ENCODE peak calls at places on chromosomes 1 and 21, in four cellular contexts. Q is HepG2, J is K562, Z is GM12878. E is an unnamed sample. For H3K27me3 and H3K4me1, the result is how much of the 10 kb centered on the place peaks cover.

GRCh38 chr1:3702990-3703728 is 49.1 kb upstream of the CCDC27 start:
- DNase-seq in J (no peak), Z (no peak), Q (no peak), E (no peak)

GRCh38 chr1:180198186-180198585 is 31.9 kb upstream of the LHX4 start:
- DNase-seq in Z (no peak), J (no peak), Q (no peak), E (no peak)

GRCh38 chr1:167454929-167455785 is 63.2 kb downstream of the CD247 start:
- DNase-seq in Q (no peak), J (peak), Z (no peak), E (peak)

GRCh38 chr1:184866991-184867788 is 107.1 kb downstream of the NIBAN1 start:
- DNase-seq in Z (peak), J (no peak), Q (no peak), E (no peak)

GRCh38 chr1:47521034-47521871 is 83.4 kb downstream of the FOXD2 start:
- DNase-seq in Z (no peak), Q (no peak), J (no peak), E (no peak)

GRCh38 chr1:245225267-245225666 is 70.5 kb downstream of the KIF26B start:
- DNase-seq in Q (no peak), J (no peak), Z (no peak), E (no peak)

GRCh38 chr1:18890704-18891103 is 11.7 kb downstream of the ALDH4A1 start:
- DNase-seq in J (no peak), Z (no peak), Q (no peak), E (no peak)

GRCh38 chr1:55955237-55955636 is 624.1 kb downstream of the PLPP3 start:
- DNase-seq in J (no peak), Q (no peak), Z (no peak), E (no peak)

GRCh38 chr1:89523597-89524368 is 846 bp upstream of the LRRC8B start:
- DNase-seq in J (peak), Z (no peak), Q (peak), E (peak)

GRCh38 chr1:62301726-62302390 is 17.4 kb downstream of the KANK4 start:
- DNase-seq in Q (no peak), Z (no peak), J (no peak), E (no peak)

GRCh38 chr1:157653494-157653873 is 47.1 kb downstream of the FCRL3 start:
- DNase-seq in Z (no peak), J (no peak), Q (no peak), E (no peak)

GRCh38 chr1:149995927-149996326 is 14.6 kb downstream of the OTUD7B start:
- DNase-seq in Z (peak), Q (no peak), J (no peak), E (peak)

GRCh38 chr1:165257969-165258459 is 98.5 kb downstream of the LMX1A start:
- DNase-seq in Q (peak), J (peak), Z (peak), E (peak)

GRCh38 chr1:180131510-180131909 is 23.2 kb upstream of the QSOX1 start:
- DNase-seq in J (peak), Q (peak), Z (no peak), E (no peak)

GRCh38 chr1:53715478-53715877 is 23.5 kb downstream of the GLIS1 start:
- DNase-seq in Q (peak), J (peak), Z (no peak), E (peak)

GRCh38 chr1:168520832-168521231 is 23.0 kb downstream of the XCL2 start:
- DNase-seq in J (no peak), Z (no peak), Q (no peak), E (no peak)

GRCh38 chr1:231162300-231162969 is 577 bp downstream of the TRIM67 start:
- DNase-seq in J (peak), Z (no peak), Q (peak), E (peak)

GRCh38 chr1:57067863-57068262 is 102.0 kb upstream of the C8B start:
- DNase-seq in J (no peak), Q (no peak), Z (no peak), E (peak)

GRCh38 chr1:204363335-204364114 is 3.8 kb upstream of the PLEKHA6 start:
- DNase-seq in Q (peak), J (peak), Z (peak), E (peak)

GRCh38 chr1:198934901-198935301 is 296.1 kb downstream of the PTPRC start:
- DNase-seq in Q (no peak), J (no peak), Z (peak), E (no peak)

GRCh38 chr1:152481869-152482664 is 28.5 kb upstream of the LCE5A start:
- DNase-seq in Q (no peak), Z (no peak), J (no peak), E (no peak)

GRCh38 chr1:198970919-198971318 is 332.1 kb downstream of the PTPRC start:
- DNase-seq in J (no peak), Z (no peak), Q (peak), E (no peak)

GRCh38 chr1:114390361-114390760 is 120.6 kb downstream of the TRIM33 start:
- DNase-seq in Q (no peak), Z (no peak), J (no peak), E (no peak)

GRCh38 chr1:86449103-86449502 is 19.6 kb upstream of the CLCA1 start:
- DNase-seq in J (no peak), Q (no peak), Z (no peak), E (no peak)

GRCh38 chr21:45825209-45825602 is 156.4 kb upstream of the COL6A1 start:
- DNase-seq in J (no peak), Q (no peak), Z (no peak), E (no peak)

GRCh38 chr1:145963218-145964019 is 956 bp downstream of the ANKRD34A start:
- DNase-seq in Q (no peak), Z (no peak), J (no peak), E (no peak)

GRCh38 chr1:51433972-51434510 is 85.0 kb downstream of the EPS15 start:
- DNase-seq in J (peak), Q (no peak), Z (no peak), E (no peak)

GRCh38 chr1:144101397-144102050 is 129.7 kb upstream of the FAM72C start:
- DNase-seq in J (no peak), Q (no peak), Z (no peak), E (no peak)

GRCh38 chr1:37919277-37919676 is 27.6 kb downstream of the INPP5B start:
- DNase-seq in Q (peak), Z (no peak), J (peak), E (peak)

GRCh38 chr1:7664893-7665250 is 106.2 kb upstream of the VAMP3 start:
- DNase-seq in Q (no peak), Z (no peak), J (no peak), E (no peak)

DNA sequence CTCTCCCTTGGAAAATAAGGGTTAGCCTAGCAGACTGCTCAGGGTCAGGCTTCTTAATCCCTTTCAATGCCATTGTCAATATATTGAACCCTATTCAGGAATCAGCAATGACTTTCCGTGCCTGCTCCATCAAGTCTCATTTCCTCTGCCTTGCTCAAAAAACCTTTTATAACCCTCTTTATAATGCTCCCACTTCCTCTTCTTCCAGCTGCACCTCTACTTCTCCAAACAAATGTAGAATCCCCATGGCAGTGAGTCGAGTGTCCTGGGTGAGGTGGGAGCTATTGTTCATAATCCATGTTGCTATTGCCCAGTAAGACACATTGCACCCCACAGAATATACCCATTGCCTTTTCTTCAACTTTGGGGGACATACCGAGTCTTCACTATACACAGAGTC is 58.6 kb downstream of the OLIG1 start:
- DNase-seq in Q (no peak), J (no peak), Z (no peak), E (no peak)
- H3K27me3 ChIP-seq in Q (under half), J (under half), Z (under half), E (under half)

GRCh38 chr1:25661043-25661807 is 44.6 kb downstream of the MAN1C1 start:
- DNase-seq in Q (no peak), Z (no peak), J (no peak), E (no peak)
- TF ChIP-seq JUNB in Q (no peak), Z (no peak), J (no peak), E (no peak)

DNA sequence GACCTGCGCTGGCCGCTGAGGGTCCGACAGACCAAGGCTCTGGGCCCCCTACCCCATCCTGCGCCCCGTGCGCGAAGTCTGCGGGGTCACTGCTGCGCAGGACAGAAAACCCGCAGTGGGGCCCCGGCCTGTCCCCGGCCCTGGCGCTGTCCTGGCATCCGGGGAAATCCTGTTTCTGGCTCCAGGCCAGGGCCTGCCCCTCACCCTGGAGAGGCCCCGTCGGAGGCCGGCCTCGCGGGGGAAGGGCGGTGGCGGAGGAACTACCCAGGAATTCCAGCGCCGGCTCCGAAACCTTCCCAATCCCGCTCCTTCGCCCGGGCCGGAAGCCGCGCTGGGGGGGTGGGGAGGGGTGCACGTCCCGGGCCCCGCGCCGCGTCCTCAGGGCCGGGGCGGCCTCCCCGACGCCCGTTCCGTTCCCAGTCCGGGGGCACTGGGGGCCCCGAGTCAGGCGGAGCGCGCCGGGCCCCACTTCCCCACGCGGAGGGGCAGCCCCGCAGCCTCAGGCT is 77.0 kb downstream of the MORN1 start:
- DNase-seq in Z (no peak), J (no peak), Q (peak), E (peak)
- H3K4me1 ChIP-seq in Z (under half), J (half or more), Q (half or more), E (under half)

DNA sequence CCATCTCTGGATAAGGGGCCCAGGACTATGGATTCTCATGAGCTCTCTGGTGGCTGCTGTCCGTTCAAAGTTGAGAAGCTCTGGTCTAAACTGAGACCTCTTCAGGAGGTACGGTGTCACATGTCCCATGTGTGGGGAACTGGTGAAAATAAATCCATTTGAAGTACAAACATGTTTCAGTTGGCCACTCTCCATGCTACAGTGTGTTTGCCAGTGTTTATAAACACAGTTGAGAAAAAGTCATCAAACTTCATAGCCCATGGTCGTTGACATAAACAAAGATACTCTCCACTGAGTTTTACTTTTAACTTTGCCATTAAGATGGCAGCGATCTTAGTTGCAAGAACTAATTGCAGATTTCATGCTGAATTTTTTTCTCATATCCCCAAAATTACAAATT is 72.8 kb downstream of the PSMG1 start:
- DNase-seq in Q (no peak), Z (no peak), J (no peak), E (no peak)
- H3K27me3 ChIP-seq in Q (under half), Z (under half), J (under half), E (under half)

GRCh38 chr1:81834921-81835698 is 34.4 kb downstream of the ADGRL2 start:
- DNase-seq in Q (no peak), Z (no peak), J (no peak), E (no peak)
- TF ChIP-seq JUNB in Q (no peak), Z (no peak), J (no peak), E (no peak)